ENCODE peak calls at places on chromosomes 13 and 19, in six cellular contexts. L, M, Z, U, K and Q are unnamed samples.

GRCh38 chr19:44904426-44904994 is 1.1 kb upstream of the APOE start:
- DNase-seq in K (no peak), Z (no peak), M (no peak), U (no peak), L (no peak), Q (no peak)

GRCh38 chr19:6023085-6023682 is 45.2 kb upstream of the RANBP3 start:
- DNase-seq in M (no peak), Z (no peak), L (no peak), U (no peak), K (no peak), Q (no peak)

GRCh38 chr13:58620171-58620570 is 988.6 kb downstream of the PCDH17 start:
- DNase-seq in L (no peak), K (no peak), M (no peak), Z (no peak), U (no peak), Q (no peak)

GRCh38 chr19:47229674-47230121 is 1.3 kb downstream of the BBC3 start:
- DNase-seq in K (no peak), M (peak), L (no peak), U (no peak), Z (no peak), Q (no peak)

GRCh38 chr19:48418317-48419064 is 25.0 kb downstream of the GRIN2D start:
- DNase-seq in K (no peak), M (no peak), Z (no peak), L (no peak), U (no peak), Q (no peak)

GRCh38 chr13:106129273-106129672 is 406.2 kb downstream of the EFNB2 start:
- DNase-seq in K (no peak), M (no peak), U (no peak), Z (no peak), L (no peak), Q (no peak)

GRCh38 chr19:45162464-45163143 is 1.8 kb upstream of the NKPD1 start:
- DNase-seq in M (no peak), U (no peak), Z (no peak), K (no peak), L (no peak), Q (no peak)

GRCh38 chr19:3362217-3362907 is 4.0 kb upstream of the NFIC start:
- DNase-seq in Z (no peak), M (no peak), K (no peak), L (no peak), U (no peak), Q (no peak)

GRCh38 chr19:20238025-20238623 is 71.1 kb downstream of the ZNF486 start:
- DNase-seq in Z (peak), L (no peak), M (peak), U (peak), K (peak), Q (peak)

GRCh38 chr13:23440821-23441608 is 7.5 kb upstream of the SACS start:
- DNase-seq in K (no peak), L (no peak), U (no peak), M (no peak), Z (peak), Q (no peak)

GRCh38 chr13:93714171-93714570 is 487.6 kb downstream of the GPC6 start:
- DNase-seq in K (no peak), L (no peak), Z (no peak), U (no peak), M (no peak), Q (no peak)

GRCh38 chr13:51800456-51800855 is 3.5 kb downstream of the DHRS12 start:
- DNase-seq in Z (no peak), M (no peak), L (no peak), U (peak), K (no peak), Q (no peak)

GRCh38 chr19:30131246-30131645 is 189.2 kb downstream of the URI1 start:
- DNase-seq in M (no peak), Z (no peak), L (no peak), U (no peak), K (no peak), Q (no peak)

GRCh38 chr13:34308725-34309124 is 490.8 kb downstream of the RFC3 start:
- DNase-seq in L (no peak), K (no peak), U (no peak), Z (no peak), M (no peak), Q (no peak)

GRCh38 chr13:95356916-95357315 is 55.7 kb upstream of the ABCC4 start:
- DNase-seq in L (no peak), M (no peak), U (no peak), Z (no peak), K (no peak), Q (no peak)

GRCh38 chr13:93977986-93978385 is 501.5 kb downstream of the DCT start:
- DNase-seq in L (no peak), K (no peak), M (no peak), Z (no peak), U (no peak), Q (no peak)

GRCh38 chr13:58680115-58680514 is 1048.6 kb downstream of the PCDH17 start:
- DNase-seq in Z (no peak), L (no peak), K (no peak), U (no peak), M (no peak), Q (no peak)

GRCh38 chr19:5293607-5294089 is 47.0 kb downstream of the PTPRS start:
- DNase-seq in K (no peak), M (peak), L (no peak), U (no peak), Z (peak), Q (no peak)

GRCh38 chr13:43573361-43573740 is 213.4 kb downstream of the ENOX1 start:
- DNase-seq in K (no peak), L (no peak), M (no peak), U (no peak), Z (no peak), Q (no peak)

GRCh38 chr13:85896516-85897450 is 97.6 kb upstream of the SLITRK6 start:
- DNase-seq in U (no peak), M (no peak), L (no peak), Z (no peak), K (no peak), Q (no peak)

GRCh38 chr13:60047943-60048342 is 115.8 kb downstream of the DIAPH3 start:
- DNase-seq in U (no peak), Z (no peak), K (no peak), L (no peak), M (no peak), Q (no peak)

DNA sequence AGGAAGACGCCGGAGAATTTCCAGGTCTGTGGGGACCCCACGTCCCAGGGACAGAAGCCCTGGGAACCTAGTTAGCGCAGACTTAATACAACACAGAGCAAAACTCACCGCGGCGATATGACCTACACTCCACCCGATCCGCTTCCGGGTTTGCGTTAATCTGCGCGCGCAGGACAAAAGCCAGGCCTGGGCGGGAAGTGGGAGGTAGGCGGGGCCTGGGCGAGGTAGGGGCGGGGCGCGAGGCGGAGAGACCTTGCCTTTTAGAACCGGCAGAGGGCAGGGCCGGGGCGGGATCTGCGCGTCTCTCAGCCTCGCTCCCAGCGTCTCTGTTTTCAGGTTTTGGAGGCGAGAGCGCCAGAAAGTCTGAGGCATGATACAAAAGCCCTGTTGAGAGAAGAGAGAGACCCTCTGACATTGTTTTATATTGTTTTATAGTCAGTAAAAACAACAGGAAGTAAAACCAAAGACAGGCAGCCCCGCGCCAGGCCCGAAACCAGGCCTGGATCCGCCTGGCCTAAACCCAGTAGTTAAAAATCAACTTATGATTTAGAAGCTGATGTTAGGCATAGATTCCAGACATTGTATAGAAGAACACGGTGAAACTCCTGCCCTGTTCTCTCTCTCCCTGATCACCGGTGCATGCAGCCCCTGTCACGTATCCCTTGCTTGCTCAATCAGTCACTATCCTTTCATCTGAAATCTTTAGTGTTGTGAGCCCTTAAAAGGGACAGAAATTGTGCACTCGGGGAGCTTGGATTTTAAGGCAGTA is at the start of gene ZNF611:
- DNase-seq in K (peak), L (peak), Z (peak), M (peak), U (peak), Q (peak)
- TF ChIP-seq CTCF in K (peak), L (peak), Z (peak), M (peak), U (peak), Q (peak)

DNA sequence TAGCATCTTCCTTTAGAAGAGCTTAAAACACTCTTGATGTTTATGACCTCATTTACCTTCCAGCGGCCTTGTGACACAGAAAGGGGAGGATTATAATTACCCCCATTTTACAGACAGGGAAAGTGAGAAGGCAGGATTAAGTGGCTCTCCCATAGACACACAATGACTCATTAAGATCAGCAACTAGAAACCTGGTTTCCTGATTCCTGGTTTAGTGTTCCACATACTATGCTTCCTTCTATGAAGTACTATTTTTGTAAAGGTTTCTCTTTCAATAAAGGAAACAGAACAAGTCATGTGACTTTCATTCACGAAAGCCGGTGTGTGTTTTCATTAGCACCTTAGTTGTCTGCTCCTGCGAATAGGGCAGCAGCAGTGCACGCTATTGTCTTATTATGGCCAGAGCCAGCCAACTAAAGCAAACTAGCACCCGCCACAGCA is 8.3 kb downstream of the IRS2 start:
- DNase-seq in L (no peak), K (peak), U (no peak), M (no peak), Z (no peak), Q (no peak)
- H3K4me3 ChIP-seq in L (peak), K (peak), U (peak), M (peak), Z (peak), Q (peak)

GRCh38 chr19:16326401-16327130 is 1.9 kb downstream of the KLF2 start:
- DNase-seq in Z (peak), M (no peak), U (peak), K (no peak), L (no peak), Q (peak)
- H3K27ac ChIP-seq in Z (peak), M (peak), U (peak), K (peak), L (peak), Q (peak)

GRCh38 chr13:66139250-66139649 is 1090.9 kb downstream of the PCDH9 start:
- DNase-seq in U (no peak), Z (no peak), M (no peak), K (no peak), L (no peak), Q (no peak)
- TF ChIP-seq CTCF in U (no peak), Z (no peak), M (no peak), K (no peak), L (no peak), Q (no peak)

GRCh38 chr19:8052464-8052859 is at the start of gene CCL25:
- DNase-seq in M (no peak), K (no peak), L (no peak), Z (no peak), U (no peak), Q (no peak)
- H3K4me3 ChIP-seq in M (no peak), K (no peak), L (no peak), Z (no peak), U (peak), Q (no peak)

DNA sequence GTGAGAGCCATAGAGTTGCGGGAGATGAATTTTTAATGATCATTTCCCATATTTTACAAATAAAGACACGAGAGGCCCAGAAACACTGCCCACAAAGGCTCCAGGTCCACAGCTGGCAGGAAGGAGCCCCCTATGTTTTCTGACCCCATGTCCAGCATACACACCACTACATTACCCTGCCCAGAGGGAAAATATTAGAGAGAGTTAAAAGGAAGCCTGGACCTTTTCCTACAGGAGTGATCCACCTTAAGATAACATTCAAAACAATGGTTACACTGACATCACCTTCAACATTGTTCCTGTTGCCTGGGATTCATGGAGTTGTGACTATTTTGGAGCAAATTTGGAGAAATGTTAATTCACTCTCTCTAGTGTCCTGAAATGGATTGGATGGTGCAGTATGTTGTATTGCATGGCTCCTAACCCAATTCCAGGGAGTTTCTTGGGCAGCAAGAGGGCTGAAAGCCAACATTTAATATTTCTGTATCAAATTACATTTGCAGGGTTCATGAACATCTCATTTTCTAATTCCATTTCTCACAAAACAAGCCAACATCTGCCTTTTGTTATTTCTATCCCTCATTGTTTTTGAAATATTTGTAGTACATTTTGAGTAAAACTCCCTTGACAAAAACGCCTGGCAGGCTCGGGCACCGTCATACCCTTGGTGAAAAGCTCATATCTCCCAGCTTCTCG is 172.5 kb downstream of the DLEU7 start:
- DNase-seq in K (no peak), Z (no peak), M (no peak), U (no peak), L (no peak), Q (no peak)
- H3K27ac ChIP-seq in K (no peak), Z (no peak), M (no peak), U (no peak), L (no peak), Q (no peak)

GRCh38 chr13:45615501-45616101 is at the start of gene ERICH6B:
- DNase-seq in U (no peak), M (peak), L (no peak), K (no peak), Z (no peak), Q (no peak)
- TF ChIP-seq CTCF in U (no peak), M (no peak), L (no peak), K (no peak), Z (no peak), Q (no peak)

DNA sequence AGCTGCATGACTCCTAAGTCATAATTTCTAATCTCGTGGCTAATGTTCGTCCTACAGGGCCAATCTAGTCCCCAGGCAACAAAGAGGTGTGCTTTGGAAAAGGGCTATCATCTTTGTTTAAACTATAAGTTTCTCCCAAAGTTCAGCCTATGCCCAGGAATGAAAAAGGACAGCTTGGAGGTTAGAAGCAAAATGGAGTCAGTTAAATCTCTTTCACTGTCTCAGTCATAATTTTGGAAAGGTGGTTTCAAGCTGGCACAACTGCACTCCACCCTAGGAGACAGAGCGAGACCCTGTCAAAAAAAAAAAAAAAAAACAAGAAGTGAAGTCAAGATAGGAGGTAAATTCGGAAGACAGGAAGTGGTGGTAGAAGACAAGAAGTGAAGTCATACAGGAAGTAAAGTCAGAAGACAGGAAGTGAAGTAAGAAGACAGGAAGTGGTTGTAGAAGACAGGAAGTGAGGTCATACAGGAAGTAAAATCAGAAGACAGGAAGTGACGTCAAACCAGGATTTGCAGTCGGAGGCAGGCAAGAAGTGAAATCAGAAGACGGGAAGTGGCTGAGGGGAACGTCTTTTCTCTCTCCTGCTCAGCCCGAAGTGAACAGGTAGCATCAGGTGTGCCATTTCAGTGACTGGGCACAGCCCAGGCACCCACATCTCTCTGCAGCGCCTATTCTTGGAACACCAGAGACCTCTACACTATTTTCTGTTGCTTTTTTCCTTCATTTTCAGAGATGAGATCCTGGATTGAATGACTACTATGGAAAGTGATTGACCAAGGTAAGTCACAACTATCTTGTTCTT is 32.2 kb downstream of the GP6 start:
- DNase-seq in L (peak), Z (no peak), K (no peak), U (peak), M (peak), Q (no peak)
- H3K4me3 ChIP-seq in L (peak), Z (peak), K (peak), U (peak), M (no peak), Q (peak)

GRCh38 chr13:97106323-97106722 is 112.0 kb upstream of the OXGR1 start:
- DNase-seq in L (no peak), M (no peak), K (peak), U (no peak), Z (no peak), Q (no peak)

GRCh38 chr13:97108535-97108910 is 113.6 kb upstream of the MBNL2 start:
- DNase-seq in U (peak), M (no peak), L (no peak), K (no peak), Z (no peak), Q (no peak)

GRCh38 chr13:97109841-97110492 is 112.2 kb upstream of the MBNL2 start:
- DNase-seq in U (peak), Z (peak), M (peak), L (peak), K (peak), Q (peak)

GRCh38 chr13:97109256-97109655 is 112.9 kb upstream of the MBNL2 start:
- DNase-seq in L (no peak), K (no peak), U (no peak), Z (no peak), M (no peak), Q (no peak)

DNA sequence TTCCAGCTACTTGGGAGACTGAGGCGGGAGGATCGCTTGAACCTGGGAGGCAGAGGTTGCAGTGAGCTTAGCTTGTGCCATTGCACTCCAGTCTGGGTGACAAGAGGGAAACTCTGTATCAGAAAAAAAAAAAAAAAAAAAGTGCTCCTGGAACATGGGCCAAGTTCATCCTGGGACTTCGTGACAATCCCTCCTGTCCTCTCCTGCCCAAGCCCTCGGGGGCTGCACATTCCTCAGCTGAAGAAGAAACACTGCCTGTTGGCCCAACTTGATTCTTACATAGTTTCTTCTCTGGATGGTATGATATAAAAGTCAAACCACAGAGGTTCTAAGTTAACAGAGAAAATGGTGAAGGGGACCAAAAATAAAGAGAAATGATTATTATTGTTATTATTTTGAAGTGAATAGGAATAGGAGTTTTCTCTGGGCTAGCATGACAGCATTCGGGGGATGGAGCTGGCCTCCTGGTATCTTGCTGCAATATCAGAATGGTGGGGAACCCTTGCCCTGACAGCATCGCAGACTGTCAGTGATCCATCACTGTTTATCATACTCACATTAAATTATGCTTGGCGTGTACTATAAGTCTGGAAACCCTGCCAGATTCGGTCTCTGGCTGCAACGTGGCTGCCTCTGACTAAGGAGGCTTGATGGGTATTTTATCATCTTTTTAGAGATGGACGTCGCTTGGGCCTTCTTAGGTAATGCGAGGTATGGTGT is 113.7 kb upstream of the OXGR1 start:
- DNase-seq in M (no peak), U (no peak), L (no peak), K (peak), Z (no peak), Q (no peak)
- H3K27ac ChIP-seq in M (no peak), U (no peak), L (no peak), K (peak), Z (no peak), Q (peak)

GRCh38 chr13:71309905-71310304 is 557.1 kb downstream of the DACH1 start:
- DNase-seq in Z (no peak), M (no peak), L (no peak), U (no peak), K (no peak), Q (no peak)
- TF ChIP-seq CTCF in Z (no peak), M (no peak), L (no peak), U (no peak), K (no peak), Q (no peak)